ENCODE peak calls at places on chromosome 6, in five cellular contexts. A is mucosa of descending colon, C is AG04449, L is endothelial cell of umbilical vein, U is fibroblast of pulmonary artery. M is an unnamed sample.

GRCh38 chr6:4780360-4780812 is 4.2 kb downstream of the CDYL start:
- DNase-seq in A (no peak), C (no peak), L (no peak), U (peak), M (no peak)

GRCh38 chr6:13406781-13407180 is 78.4 kb upstream of the TBC1D7 start:
- DNase-seq in A (no peak), C (no peak), L (no peak), U (peak), M (no peak)

GRCh38 chr6:100435299-100435698 is 29.4 kb downstream of the SIM1 start:
- DNase-seq in A (no peak), C (no peak), L (no peak), U (no peak), M (no peak)

GRCh38 chr6:159693128-159693893 is at the start of gene SOD2:
- DNase-seq in A (peak), C (no peak), L (peak), U (peak), M (peak)

GRCh38 chr6:3341467-3341866 is 82.7 kb downstream of the PSMG4 start:
- DNase-seq in A (no peak), C (peak), L (no peak), U (peak), M (no peak)

GRCh38 chr6:168374541-168375071 is 55.0 kb upstream of the DACT2 start:
- DNase-seq in A (no peak), C (no peak), L (no peak), U (no peak), M (no peak)

GRCh38 chr6:168318090-168318489 is 1.5 kb downstream of the DACT2 start:
- DNase-seq in A (no peak), C (no peak), L (no peak), U (no peak), M (no peak)

GRCh38 chr6:162108041-162108440 is 619.5 kb downstream of the PRKN start:
- DNase-seq in A (no peak), C (no peak), L (no peak), U (no peak), M (no peak)

GRCh38 chr6:87200469-87201174 is 45.3 kb downstream of the ZNF292 start:
- DNase-seq in A (no peak), C (no peak), L (no peak), U (peak), M (no peak)

GRCh38 chr6:80143312-80143960 is 37.0 kb downstream of the BCKDHB start:
- DNase-seq in A (peak), C (peak), L (peak), U (peak), M (peak)

GRCh38 chr6:111580401-111580800 is 25.3 kb downstream of the TRAF3IP2 start:
- DNase-seq in A (no peak), C (no peak), L (no peak), U (no peak), M (no peak)

GRCh38 chr6:37182736-37183590 is 13.0 kb downstream of the PIM1 start:
- DNase-seq in A (no peak), C (no peak), L (no peak), U (peak), M (no peak)

GRCh38 chr6:142152731-142153130 is 5.7 kb downstream of the VTA1 start:
- DNase-seq in A (no peak), C (peak), L (peak), U (peak), M (no peak)

GRCh38 chr6:158773581-158774449 is 45.4 kb downstream of the EZR start:
- DNase-seq in A (peak), C (no peak), L (no peak), U (no peak), M (no peak)

GRCh38 chr6:136604328-136604825 is 54.2 kb upstream of the MAP7 start:
- DNase-seq in A (no peak), C (no peak), L (peak), U (no peak), M (no peak)

GRCh38 chr6:38131527-38131965 is 312.0 kb downstream of the ZFAND3 start:
- DNase-seq in A (no peak), C (peak), L (no peak), U (peak), M (no peak)

GRCh38 chr6:22025468-22026159 is 271.2 kb downstream of the PRL start:
- DNase-seq in A (peak), C (no peak), L (peak), U (peak), M (no peak)

GRCh38 chr6:44045672-44046015 is 81.6 kb downstream of the MRPL14 start:
- DNase-seq in A (no peak), C (no peak), L (no peak), U (peak), M (peak)

GRCh38 chr6:39488255-39488881 is 165.9 kb upstream of the KCNK16 start:
- DNase-seq in A (no peak), C (no peak), L (no peak), U (no peak), M (no peak)

DNA sequence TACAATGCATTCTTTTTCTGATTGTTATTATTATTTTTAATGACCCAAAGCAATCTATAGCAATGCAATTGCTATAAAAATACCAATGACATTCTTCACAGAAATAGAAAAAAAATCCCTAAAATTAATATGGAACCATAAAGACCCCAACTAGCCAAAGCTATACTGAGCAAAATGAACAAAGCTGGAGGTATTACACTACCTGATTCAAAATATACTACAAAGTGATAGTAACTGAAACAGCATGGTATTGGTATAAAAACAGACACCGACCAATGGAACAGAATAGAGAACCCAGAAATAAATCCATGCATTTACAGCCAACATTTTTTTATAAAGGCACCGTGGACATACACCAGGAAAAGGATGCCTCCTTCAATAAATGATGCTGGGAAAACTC is 60.5 kb upstream of the EEF1A1 start:
- DNase-seq in A (no peak), C (no peak), L (no peak), U (no peak), M (no peak)
- H3K4me3 ChIP-seq in A (no peak), C (no peak), L (no peak), U (peak), M (no peak)

GRCh38 chr6:155447949-155448348 is 7.7 kb downstream of the NOX3 start:
- DNase-seq in A (no peak), C (no peak), L (no peak), U (no peak), M (no peak)
- TF ChIP-seq CTCF in A (no peak), C (no peak), L (no peak), U (no peak), M (no peak)

GRCh38 chr6:29620629-29621028 is 12.4 kb downstream of the GABBR1 start:
- DNase-seq in A (no peak), C (no peak), L (no peak), U (no peak), M (no peak)

GRCh38 chr6:29626948-29627761 is 5.8 kb downstream of the GABBR1 start:
- DNase-seq in A (no peak), C (no peak), L (no peak), U (no peak), M (no peak)

GRCh38 chr6:29625337-29625930 is 7.5 kb downstream of the GABBR1 start:
- DNase-seq in A (no peak), C (no peak), L (no peak), U (no peak), M (no peak)

GRCh38 chr6:29627762-29628418 is 5.1 kb downstream of the GABBR1 start:
- DNase-seq in A (peak), C (no peak), L (peak), U (peak), M (peak)

GRCh38 chr6:29624520-29624961 is 8.4 kb downstream of the GABBR1 start:
- DNase-seq in A (no peak), C (no peak), L (no peak), U (no peak), M (no peak)
- H3K4me3 ChIP-seq in A (no peak), C (no peak), L (no peak), U (no peak), M (no peak)

GRCh38 chr6:257031-257725 is 35.1 kb upstream of the DUSP22 start:
- DNase-seq in A (no peak), C (no peak), L (no peak), U (peak), M (no peak)
- TF ChIP-seq CTCF in A (no peak), C (no peak), L (no peak), U (no peak), M (no peak)

GRCh38 chr6:17985934-17986655 is 1.3 kb downstream of the KIF13A start:
- DNase-seq in A (no peak), C (no peak), L (peak), U (no peak), M (no peak)

GRCh38 chr6:17986656-17987575 is 519 bp downstream of the KIF13A start:
- DNase-seq in A (peak), C (no peak), L (peak), U (peak), M (peak)

GRCh38 chr6:17983712-17984111 is 3.7 kb downstream of the KIF13A start:
- DNase-seq in A (no peak), C (no peak), L (no peak), U (no peak), M (no peak)

GRCh38 chr6:17984822-17985660 is 2.4 kb downstream of the KIF13A start:
- DNase-seq in A (no peak), C (no peak), L (peak), U (no peak), M (no peak)

DNA sequence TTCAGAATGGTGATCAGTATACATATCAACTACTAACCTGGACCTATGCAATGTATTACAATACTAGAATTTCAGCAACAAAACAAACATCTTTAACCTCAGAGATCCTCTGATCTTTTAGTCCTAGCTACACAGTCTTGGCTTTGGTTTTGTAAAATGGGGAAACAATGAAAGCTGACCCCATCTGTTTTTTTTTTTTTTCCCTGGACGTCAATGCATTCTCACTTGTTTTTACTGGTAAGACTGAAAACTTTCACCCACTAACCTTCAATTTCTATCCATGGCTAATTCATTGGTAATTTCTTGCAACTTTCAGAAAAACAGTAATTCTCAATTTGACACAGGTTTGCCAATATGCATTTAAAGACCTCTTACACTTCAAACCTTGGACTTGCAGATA is 3.0 kb downstream of the KIF13A start:
- DNase-seq in A (no peak), C (no peak), L (no peak), U (no peak), M (no peak)
- H3K4me3 ChIP-seq in A (no peak), C (no peak), L (no peak), U (peak), M (no peak)

GRCh38 chr6:34086558-34086957 is 59.3 kb downstream of the GRM4 start:
- DNase-seq in A (no peak), C (no peak), L (no peak), U (no peak), M (no peak)
- TF ChIP-seq CTCF in A (no peak), C (no peak), L (no peak), U (no peak), M (no peak)

DNA sequence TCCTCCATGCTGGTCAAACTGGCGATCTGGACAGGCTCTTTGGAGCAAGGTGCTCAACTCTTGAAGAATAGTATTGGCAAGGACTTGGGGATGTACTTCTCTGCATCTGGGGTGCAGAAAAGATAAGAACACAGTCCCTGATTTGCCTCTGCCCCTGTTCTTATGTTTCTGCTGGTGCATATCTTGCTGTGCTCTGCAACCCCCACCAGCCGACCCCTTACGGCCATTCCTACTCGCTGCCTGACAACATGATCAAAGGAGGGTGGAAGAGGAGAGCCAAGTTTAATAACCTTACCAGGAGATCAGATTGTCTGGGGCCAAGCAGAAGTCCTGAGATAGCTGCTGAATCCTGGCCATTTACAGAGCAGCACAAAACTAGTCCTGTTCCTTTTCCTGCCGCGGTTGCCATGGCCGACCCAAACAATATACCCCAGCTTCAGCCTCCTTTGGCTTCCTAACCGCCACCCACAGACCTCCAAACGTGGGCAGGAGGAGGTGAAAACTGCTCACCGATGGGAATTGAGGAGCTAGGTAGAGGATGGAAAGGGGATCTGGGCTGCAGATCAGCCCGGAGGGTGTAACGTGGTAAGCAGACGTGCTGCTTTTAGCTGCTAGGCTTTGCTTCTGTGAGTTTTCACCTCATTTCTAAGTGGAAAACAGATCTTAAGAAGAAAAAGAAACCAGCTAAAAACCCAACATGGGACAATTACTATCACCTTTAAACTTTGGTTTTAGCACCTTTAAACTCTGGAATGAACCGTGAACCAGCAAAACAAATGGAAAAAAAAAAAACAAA is 60.9 kb downstream of the ATXN1 start:
- DNase-seq in A (no peak), C (no peak), L (peak), U (no peak), M (no peak)
- H3K4me3 ChIP-seq in A (no peak), C (peak), L (no peak), U (peak), M (peak)

GRCh38 chr6:83514877-83515466 is 2.6 kb downstream of the PRSS35 start:
- DNase-seq in A (no peak), C (peak), L (peak), U (peak), M (no peak)

GRCh38 chr6:83517500-83517899 is 5.2 kb downstream of the PRSS35 start:
- DNase-seq in A (no peak), C (no peak), L (no peak), U (no peak), M (no peak)

GRCh38 chr6:83509416-83509815 is 2.9 kb upstream of the PRSS35 start:
- DNase-seq in A (no peak), C (no peak), L (no peak), U (peak), M (no peak)

GRCh38 chr6:83511901-83512681 is at the start of gene PRSS35:
- DNase-seq in A (peak), C (no peak), L (peak), U (peak), M (peak)
- TF ChIP-seq CTCF in A (peak), C (peak), L (peak), U (peak), M (peak)

GRCh38 chr6:11899645-11900044 is 112.5 kb upstream of the HIVEP1 start:
- DNase-seq in A (no peak), C (no peak), L (no peak), U (no peak), M (no peak)

GRCh38 chr6:11903645-11904044 is 108.5 kb upstream of the HIVEP1 start:
- DNase-seq in A (no peak), C (no peak), L (no peak), U (no peak), M (no peak)

GRCh38 chr6:11902527-11902926 is 109.6 kb upstream of the HIVEP1 start:
- DNase-seq in A (no peak), C (no peak), L (no peak), U (no peak), M (no peak)

DNA sequence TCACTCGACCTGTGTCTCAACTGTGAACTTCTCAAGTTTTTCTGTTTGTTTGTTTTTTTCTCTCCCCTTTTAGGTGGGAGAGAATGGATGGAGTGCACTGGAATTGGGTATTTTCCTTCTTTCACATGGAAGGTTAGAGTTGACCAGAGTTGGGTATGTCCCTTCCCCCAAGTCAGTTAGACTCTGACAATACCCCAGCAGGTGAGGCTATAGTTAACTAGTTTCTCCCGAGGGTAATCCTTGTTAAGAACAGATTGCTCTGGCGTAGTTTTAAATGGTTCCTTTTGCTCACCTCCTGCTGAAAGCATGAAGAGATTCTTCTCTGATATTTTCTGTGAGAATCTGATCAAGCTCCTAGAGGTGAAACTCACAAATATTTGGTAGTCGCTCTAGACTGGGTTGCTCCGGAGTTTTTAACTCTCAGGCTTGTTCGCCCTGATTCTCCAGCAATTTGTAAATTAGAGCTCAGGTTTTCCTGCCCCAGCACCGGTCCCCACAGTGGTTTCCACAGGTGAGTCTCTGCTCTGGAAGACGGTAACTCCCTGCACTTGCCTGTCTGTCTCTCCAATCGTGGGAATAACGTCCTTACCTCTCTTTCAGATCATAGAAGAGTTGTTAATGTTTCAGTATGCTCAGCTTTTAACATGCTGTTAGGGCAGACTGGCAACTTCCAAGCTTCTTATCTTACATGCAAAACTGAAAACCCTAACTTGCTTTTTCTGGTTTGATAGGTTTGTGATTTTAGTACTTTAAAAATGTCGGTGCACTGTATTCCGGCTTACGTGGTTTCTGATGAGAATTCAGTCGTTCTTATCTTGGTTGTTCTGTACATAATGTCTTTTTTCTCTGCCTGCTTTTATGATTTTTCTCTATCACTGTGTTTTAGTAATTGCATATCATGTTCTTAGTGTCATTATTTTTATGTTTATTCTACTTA is 111.2 kb upstream of the HIVEP1 start:
- DNase-seq in A (no peak), C (no peak), L (no peak), U (no peak), M (no peak)
- H3K4me3 ChIP-seq in A (no peak), C (no peak), L (no peak), U (no peak), M (no peak)